ENCODE peak calls at places on chromosome 2, in five cellular contexts. M is tibial artery, B is HCT116, N is cardiac muscle cell, X is AG04450. F is an unnamed sample.

GRCh38 chr2:86003967-86004366 is 101.7 kb downstream of the POLR1A start:
- DNase-seq in M (no peak), X (no peak), N (no peak), B (no peak), F (no peak)

GRCh38 chr2:120597595-120598193 is 138.0 kb upstream of the GLI2 start:
- DNase-seq in B (no peak), X (no peak), M (no peak), N (peak; percentile 43), F (no peak)

GRCh38 chr2:237603718-237604362 is 13.3 kb upstream of the RAB17 start:
- DNase-seq in B (no peak), N (peak; percentile 85), X (peak; percentile 15), M (peak; percentile 61), F (no peak)

GRCh38 chr2:67840460-67841068 is 222.2 kb downstream of the C1D start:
- DNase-seq in M (peak; percentile 35), B (peak; percentile 32), N (peak; percentile 87), X (peak; percentile 59), F (no peak)

GRCh38 chr2:205785507-205786222 is 103.4 kb downstream of the NRP2 start:
- DNase-seq in M (no peak), X (no peak), B (no peak), N (peak; percentile 39), F (no peak)

GRCh38 chr2:152407204-152407721 is 72.3 kb downstream of the FMNL2 start:
- DNase-seq in N (peak; percentile 52), M (peak; percentile 50), X (no peak), B (no peak), F (no peak)

GRCh38 chr2:162025121-162025911 is 48.7 kb downstream of the DPP4 start:
- DNase-seq in B (no peak), N (peak; percentile 49), X (peak; percentile 60), M (no peak), F (peak; percentile 38)

GRCh38 chr2:150480971-150481830 is 6.3 kb downstream of the RND3 start:
- DNase-seq in M (no peak), B (no peak), N (no peak), X (no peak), F (no peak)

GRCh38 chr2:206989306-206989705 is 50.0 kb downstream of the CPO start:
- DNase-seq in X (no peak), B (peak; percentile 43), N (peak; percentile 42), M (no peak), F (no peak)

DNA sequence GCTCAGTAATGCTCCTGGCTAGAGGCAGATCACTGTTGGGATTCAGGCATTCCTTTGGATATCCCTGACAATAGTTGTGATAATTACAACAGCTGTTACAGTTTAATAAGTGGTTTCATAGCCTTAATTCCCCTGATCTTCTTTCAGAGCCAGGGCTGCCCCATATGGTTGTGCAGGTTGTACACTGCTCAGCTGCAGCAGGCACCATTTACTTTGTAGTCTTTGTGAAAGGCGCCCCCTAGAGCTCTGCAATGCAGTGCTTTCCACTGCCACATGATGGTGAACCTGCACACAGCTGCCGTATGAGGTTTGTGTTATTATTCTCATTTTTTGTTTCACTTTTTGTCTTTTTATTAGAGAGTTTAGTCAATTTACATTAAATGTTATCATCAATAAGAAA is 239.1 kb downstream of the KCNS3 start:
- DNase-seq in N (peak; percentile 53), M (no peak), B (peak; percentile 13), X (no peak), F (no peak)
- TF ChIP-seq CTCF in N (peak; percentile 71), M (peak; percentile 18), B (peak; percentile 82), X (peak; percentile 59), F (peak; percentile 69)

DNA sequence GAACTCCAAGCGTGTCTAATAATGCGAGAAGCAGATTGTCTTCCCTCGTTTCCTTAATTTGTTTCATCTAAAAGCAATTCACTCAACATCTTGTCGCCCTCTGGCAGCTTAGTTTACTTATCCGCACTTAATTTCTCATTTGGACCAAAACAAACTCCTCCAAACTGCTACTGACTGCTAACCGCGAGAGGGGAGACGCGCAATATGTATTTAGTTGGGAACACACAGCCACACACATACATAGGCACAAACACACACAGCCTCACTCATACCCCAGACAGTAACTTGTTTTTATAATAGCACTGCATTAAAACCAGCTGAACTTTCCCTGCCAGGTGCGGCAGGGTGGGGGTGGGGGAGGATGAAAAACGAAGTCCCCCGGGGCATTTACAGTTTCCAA is 2.6 kb downstream of the ERBB4 start:
- DNase-seq in M (no peak), N (no peak), B (no peak), X (no peak), F (no peak)
- H3K4me3 ChIP-seq in M (peak overlapping the region; percentile 83), N (peak overlapping the region; percentile 96), B (no peak overlapping the region), X (no peak overlapping the region), F (no peak overlapping the region)

GRCh38 chr2:201618744-201619654 is 24.3 kb downstream of the TMEM237 start:
- DNase-seq in B (no peak), N (peak; percentile 92), X (peak; percentile 59), M (peak; percentile 48), F (no peak)
- TF ChIP-seq CTCF in B (no peak), N (peak; percentile 70), X (peak; percentile 42), M (peak; percentile 31), F (peak; percentile 52)

GRCh38 chr2:230824406-230824978 is 40.2 kb upstream of the ITM2C start:
- DNase-seq in M (no peak), B (peak; percentile 77), X (peak; percentile 70), N (peak; percentile 89), F (peak; percentile 24)
- H3K4me3 ChIP-seq in M (peak overlapping the region; percentile 40), B (peak overlapping the region; percentile 13), X (peak overlapping the region; percentile 53), N (no peak overlapping the region), F (peak overlapping the region; percentile 49)

DNA sequence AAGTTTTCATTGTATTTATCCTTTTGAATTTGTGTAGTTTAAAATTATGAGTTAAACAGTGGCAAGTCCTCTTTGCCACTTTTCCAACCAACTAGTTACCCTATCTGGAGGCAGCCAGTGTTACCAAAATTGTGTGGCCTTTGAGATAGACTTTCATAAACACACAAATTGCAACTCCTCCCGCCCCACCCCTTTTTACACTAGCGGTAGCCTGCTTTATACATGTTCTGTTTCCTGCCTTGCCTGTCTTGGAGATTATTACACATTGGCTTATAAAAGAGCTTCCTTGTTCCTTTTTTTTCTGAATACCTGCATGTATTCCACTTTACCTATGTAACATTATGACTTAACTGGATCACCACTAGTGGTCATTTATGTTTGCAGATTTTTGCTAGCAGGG is 56.5 kb downstream of the RPIA start:
- DNase-seq in X (no peak), N (no peak), M (no peak), B (no peak), F (no peak)
- TF ChIP-seq CTCF in X (no peak), N (no peak), M (no peak), B (no peak), F (no peak)

GRCh38 chr2:73142937-73143336 is 30.2 kb upstream of the RAB11FIP5 start:
- DNase-seq in N (no peak), M (no peak), X (no peak), B (no peak), F (no peak)
- H3K4me3 ChIP-seq in N (no peak overlapping the region), M (no peak overlapping the region), X (no peak overlapping the region), B (no peak overlapping the region), F (no peak overlapping the region)

GRCh38 chr2:160377204-160377995 is 116.2 kb downstream of the RBMS1 start:
- DNase-seq in B (no peak), N (peak; percentile 68), X (no peak), M (no peak), F (no peak)
- TF ChIP-seq CTCF in B (peak; percentile 33), N (no peak), X (no peak), M (no peak), F (no peak)

GRCh38 chr2:47344890-47345583 is 57.9 kb upstream of the MSH2 start:
- DNase-seq in N (peak; percentile 72), M (peak; percentile 33), X (no peak), B (peak; percentile 86), F (no peak)
- H3K4me3 ChIP-seq in N (no peak overlapping the region), M (no peak overlapping the region), X (no peak overlapping the region), B (peak overlapping the region; percentile 56), F (peak overlapping the region; percentile 6)

GRCh38 chr2:225002656-225003045 is 39.6 kb downstream of the DOCK10 start:
- DNase-seq in N (no peak), M (no peak), B (no peak), X (no peak), F (no peak)
- TF ChIP-seq CTCF in N (no peak), M (no peak), B (peak; percentile 5), X (no peak), F (no peak)

DNA sequence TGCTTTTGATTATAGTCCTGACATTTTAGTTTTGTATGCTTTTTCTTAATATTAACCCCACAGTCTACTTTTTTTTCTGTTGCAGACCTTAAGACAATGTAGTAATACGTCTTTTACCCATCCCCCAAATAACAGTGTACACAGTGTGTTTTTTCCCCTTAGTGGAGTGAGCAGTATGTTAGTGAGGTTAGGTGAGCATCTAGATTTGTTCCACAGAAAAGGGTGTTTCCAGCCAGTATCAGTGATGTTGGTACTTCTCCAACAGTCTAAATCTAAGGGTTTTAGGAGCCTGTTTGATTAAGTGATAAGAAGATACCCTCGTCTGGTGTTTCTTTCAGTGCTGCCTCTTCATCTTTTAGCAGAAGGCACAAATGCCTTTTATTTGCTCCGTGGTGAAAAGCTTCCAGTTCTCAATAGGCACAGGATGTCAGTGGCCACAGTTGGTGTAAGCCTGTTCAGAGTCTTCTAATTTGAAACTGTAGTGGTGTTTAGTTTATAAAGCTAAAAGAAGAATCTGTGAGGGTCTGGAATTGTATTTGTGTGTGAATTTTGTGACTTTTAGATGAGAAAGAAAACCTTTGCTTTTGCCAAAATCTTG is 71.1 kb downstream of the MAP4K4 start:
- DNase-seq in M (no peak), X (no peak), B (no peak), N (no peak), F (no peak)
- H3K4me3 ChIP-seq in M (no peak overlapping the region), X (no peak overlapping the region), B (no peak overlapping the region), N (no peak overlapping the region), F (no peak overlapping the region)